ENCODE peak calls at places on chromosomes 13 and 19, in eight cellular contexts. D is posterior cingulate gyrus; W is ovary; U is NCI-H748 treated with DMSO at 0.1 percent for 48 hours; F is stimulated activated CD8-positive, alpha-beta memory T cell treated with anti-CD3 and anti-CD28 coated beads, Interleukin-7, amount 100 ng/mL, for 1 hour; O is cardiac muscle cell; R is neuronal stem cell; X is mucosa of descending colon. Z is an unnamed sample.

GRCh38 chr13:51271008-51271407 is 48.8 kb downstream of the FAM124A start:
- DNase-seq in F (no peak), D (no peak), X (no peak), U (no peak), O (no peak), R (no peak), W (no peak), Z (no peak)

GRCh38 chr13:68099616-68100015 is 869.5 kb upstream of the PCDH9 start:
- DNase-seq in O (no peak), R (no peak), X (no peak), F (no peak), U (no peak), D (no peak), W (no peak), Z (no peak)

GRCh38 chr19:9435279-9436268 is at the start of gene ZNF266:
- DNase-seq in D (peak), X (peak), W (peak), F (peak), R (peak), U (peak), O (peak), Z (peak)

GRCh38 chr13:44653261-44653660 is 77.1 kb upstream of the TSC22D1 start:
- DNase-seq in W (no peak), D (no peak), O (no peak), F (no peak), R (no peak), X (no peak), U (no peak), Z (no peak)

GRCh38 chr19:14091086-14091884 is 734 bp upstream of the SAMD1 start:
- DNase-seq in X (peak), O (no peak), U (no peak), F (no peak), R (peak), D (peak), W (no peak), Z (peak)

GRCh38 chr13:71303144-71303543 is 563.9 kb downstream of the DACH1 start:
- DNase-seq in W (no peak), F (no peak), R (no peak), D (no peak), O (no peak), X (peak), U (no peak), Z (no peak)

GRCh38 chr13:37617162-37617561 is 18.6 kb upstream of the POSTN start:
- DNase-seq in R (no peak), D (no peak), F (no peak), O (peak), W (no peak), U (no peak), X (no peak), Z (no peak)

GRCh38 chr13:85486663-85487062 is 312.6 kb downstream of the SLITRK6 start:
- DNase-seq in F (no peak), X (no peak), R (no peak), U (no peak), O (no peak), D (no peak), W (no peak), Z (no peak)

GRCh38 chr19:3404324-3405260 is 38.2 kb downstream of the NFIC start:
- DNase-seq in O (no peak), U (no peak), W (peak), X (no peak), F (no peak), R (no peak), D (peak), Z (no peak)

GRCh38 chr19:6674868-6675305 is 4.9 kb upstream of the TNFSF14 start:
- DNase-seq in U (no peak), X (peak), R (peak), F (peak), O (no peak), D (no peak), W (no peak), Z (peak)

GRCh38 chr13:19695829-19696228 is 62.4 kb downstream of the MPHOSPH8 start:
- DNase-seq in F (no peak), O (peak), D (no peak), X (no peak), U (no peak), W (no peak), R (no peak), Z (no peak)

GRCh38 chr13:40608308-40608707 is 58.1 kb downstream of the FOXO1 start:
- DNase-seq in D (no peak), F (no peak), W (no peak), O (no peak), R (no peak), U (no peak), X (no peak), Z (no peak)

GRCh38 chr13:79780240-79780639 is 299.3 kb downstream of the NDFIP2 start:
- DNase-seq in R (no peak), D (no peak), X (no peak), F (no peak), O (no peak), W (no peak), U (no peak), Z (no peak)